ENCODE peak calls at places on chromosome 19, in ten cellular contexts. U, X, I, D, S, Y, P, V, W and T are unnamed samples.

GRCh38 chr19:36097036-36097435 is 13.9 kb upstream of the OVOL3 start:
- DNase-seq in I (no peak), Y (no peak), P (peak), X (no peak), S (peak), D (no peak), W (no peak), U (no peak), V (no peak), T (peak)

GRCh38 chr19:55232284-55232597 is 3.7 kb upstream of the TMEM86B start:
- DNase-seq in U (no peak), Y (no peak), X (no peak), V (no peak), S (no peak), D (no peak), P (no peak), W (no peak), I (no peak), T (no peak)

GRCh38 chr19:37855098-37855497 is 51.3 kb downstream of the WDR87 start:
- DNase-seq in X (no peak), Y (no peak), W (no peak), V (peak), I (peak), U (peak), P (no peak), S (peak), D (peak), T (peak)

GRCh38 chr19:40150170-40150569 is 41.1 kb upstream of the MAP3K10 start:
- DNase-seq in W (no peak), D (no peak), I (no peak), U (no peak), P (no peak), X (no peak), S (no peak), Y (no peak), V (no peak), T (no peak)

GRCh38 chr19:18865106-18865972 is 30.6 kb downstream of the CERS1 start:
- DNase-seq in Y (no peak), S (no peak), I (no peak), X (no peak), W (no peak), P (no peak), D (no peak), V (no peak), U (no peak), T (no peak)

GRCh38 chr19:49150106-49150943 is 4.9 kb downstream of the HRC start:
- DNase-seq in W (peak), P (peak), I (peak), V (peak), U (peak), D (peak), S (peak), X (peak), Y (peak), T (peak)

GRCh38 chr19:1503089-1503924 is 9.5 kb downstream of the ADAMTSL5 start:
- DNase-seq in P (peak), X (peak), D (peak), I (no peak), Y (no peak), S (no peak), U (peak), V (peak), W (no peak), T (peak)

GRCh38 chr19:55567708-55568328 is 12.8 kb downstream of the ZNF579 start:
- DNase-seq in V (no peak), S (no peak), I (no peak), D (no peak), P (no peak), X (no peak), W (no peak), Y (no peak), U (no peak), T (no peak)

GRCh38 chr19:19057317-19057716 is 6.5 kb upstream of the SLC25A42 start:
- DNase-seq in Y (no peak), V (no peak), D (peak), U (no peak), X (no peak), S (no peak), P (no peak), I (no peak), W (no peak), T (no peak)

GRCh38 chr19:18657590-18658365 is 20.9 kb downstream of the KLHL26 start:
- DNase-seq in D (peak), X (no peak), S (no peak), U (peak), P (peak), I (peak), W (peak), Y (no peak), V (peak), T (no peak)

GRCh38 chr19:3459322-3459881 is 20.9 kb downstream of the SMIM24 start:
- DNase-seq in X (no peak), Y (peak), V (peak), P (no peak), S (peak), I (peak), U (peak), D (peak), W (peak), T (no peak)

GRCh38 chr19:19526581-19527370 is 1.9 kb upstream of the YJEFN3 start:
- DNase-seq in P (no peak), U (no peak), X (peak), S (no peak), V (no peak), D (no peak), W (no peak), Y (no peak), I (no peak), T (no peak)

GRCh38 chr19:13234518-13234917 is 84.3 kb downstream of the IER2 start:
- DNase-seq in X (peak), P (peak), V (peak), I (peak), W (peak), U (no peak), S (no peak), D (peak), Y (peak), T (no peak)

GRCh38 chr19:14158276-14159023 is 22.1 kb upstream of the ASF1B start:
- DNase-seq in V (no peak), I (no peak), X (no peak), W (no peak), Y (no peak), U (no peak), D (peak), S (no peak), P (no peak), T (no peak)

GRCh38 chr19:35462476-35462953 is 14.5 kb downstream of the FFAR2 start:
- DNase-seq in V (no peak), U (no peak), S (no peak), W (no peak), I (no peak), D (no peak), P (no peak), Y (no peak), X (peak), T (no peak)

GRCh38 chr19:13840751-13841338 is 36.1 kb upstream of the NANOS3 start:
- DNase-seq in P (no peak), Y (no peak), D (no peak), I (no peak), U (no peak), S (no peak), X (no peak), W (no peak), V (no peak), T (no peak)

GRCh38 chr19:39514840-39515550 is at the start of gene SELENOV:
- DNase-seq in V (peak), U (no peak), I (no peak), D (peak), P (peak), S (no peak), W (no peak), Y (no peak), X (no peak), T (no peak)

GRCh38 chr19:49338691-49339363 is 3.6 kb downstream of the CD37 start:
- DNase-seq in X (peak), Y (peak), P (peak), S (peak), I (peak), W (peak), D (peak), V (peak), U (peak), T (no peak)

GRCh38 chr19:18057557-18057956 is 29.2 kb downstream of the IL12RB1 start:
- DNase-seq in D (peak), Y (no peak), S (no peak), P (no peak), I (peak), W (peak), U (no peak), V (no peak), X (no peak), T (peak)

DNA sequence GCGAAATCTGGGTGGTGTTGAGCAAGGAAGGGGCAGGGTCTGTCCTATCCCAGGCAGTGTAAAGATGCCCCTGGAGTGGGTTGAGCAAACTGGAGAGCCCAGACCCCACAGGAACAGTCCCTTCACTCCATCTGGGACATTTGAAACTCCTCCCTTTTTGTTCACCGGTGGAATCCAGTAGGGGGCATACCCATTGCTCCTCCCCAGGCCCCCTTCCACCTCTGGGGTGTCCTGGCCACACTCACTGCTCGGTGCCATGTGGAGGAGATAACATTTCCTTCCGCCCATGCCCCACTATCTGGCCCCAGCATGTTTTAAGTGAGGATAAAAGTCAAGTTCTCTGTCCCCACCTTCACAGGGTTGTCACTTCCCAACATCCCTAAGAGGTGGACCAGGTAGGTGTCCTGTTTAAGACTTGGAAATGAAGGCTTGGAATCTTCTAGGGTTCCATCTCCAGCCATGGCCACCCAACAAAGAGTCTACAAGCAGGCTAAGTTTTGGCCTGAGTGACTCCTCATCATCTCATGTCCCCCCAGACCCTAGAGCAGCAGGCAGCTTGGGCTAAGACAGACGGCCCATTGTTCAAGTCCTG is 9.2 kb downstream of the ZNF526 start:
- DNase-seq in I (no peak), W (no peak), U (no peak), D (no peak), Y (no peak), S (no peak), X (no peak), V (no peak), P (no peak), T (no peak)
- H3K27ac ChIP-seq in I (no peak), W (no peak), U (peak), D (no peak), Y (no peak), S (peak), X (no peak), V (no peak), P (no peak), T (no peak)

DNA sequence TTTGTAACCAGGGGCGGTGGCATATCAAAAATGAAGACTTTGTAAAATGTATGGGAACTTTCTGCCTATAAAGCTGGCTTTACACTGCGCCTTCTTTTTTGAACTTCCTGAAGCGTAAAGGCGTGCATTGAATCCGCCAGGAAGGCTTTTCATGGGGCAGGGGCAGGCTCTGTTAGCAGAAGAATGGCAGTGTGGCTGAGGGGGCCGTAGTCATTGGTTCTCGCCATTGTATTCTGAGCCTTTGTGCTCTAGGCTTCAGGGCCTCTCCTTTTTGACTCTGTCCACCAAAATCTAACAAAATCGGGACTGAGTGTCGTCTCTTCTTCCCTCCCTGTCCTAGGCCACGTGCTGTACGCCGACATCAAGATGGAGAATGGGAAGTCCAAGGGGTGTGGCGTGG is 14.1 kb downstream of the PRAM1 start:
- DNase-seq in V (no peak), I (no peak), S (no peak), W (no peak), D (no peak), X (no peak), Y (no peak), P (peak), U (no peak), T (no peak)
- H3K27ac ChIP-seq in V (peak), I (peak), S (no peak), W (no peak), D (no peak), X (no peak), Y (no peak), P (peak), U (no peak), T (peak)

GRCh38 chr19:50980203-50980602 is 3.5 kb downstream of the KLK7 start:
- DNase-seq in Y (no peak), W (no peak), I (no peak), D (no peak), U (no peak), S (no peak), P (no peak), V (peak), X (no peak), T (no peak)

GRCh38 chr19:50979758-50980157 is 4.0 kb downstream of the KLK7 start:
- DNase-seq in S (no peak), V (peak), P (no peak), Y (no peak), D (no peak), X (no peak), I (no peak), U (no peak), W (no peak), T (no peak)

GRCh38 chr19:50977626-50978025 is 6.1 kb downstream of the KLK7 start:
- DNase-seq in S (no peak), P (no peak), I (no peak), V (no peak), U (no peak), W (no peak), Y (no peak), D (no peak), X (no peak), T (no peak)

GRCh38 chr19:50981587-50982146 is 2.0 kb downstream of the KLK7 start:
- DNase-seq in U (no peak), X (no peak), S (no peak), Y (no peak), V (no peak), W (no peak), I (no peak), P (no peak), D (no peak), T (no peak)

DNA sequence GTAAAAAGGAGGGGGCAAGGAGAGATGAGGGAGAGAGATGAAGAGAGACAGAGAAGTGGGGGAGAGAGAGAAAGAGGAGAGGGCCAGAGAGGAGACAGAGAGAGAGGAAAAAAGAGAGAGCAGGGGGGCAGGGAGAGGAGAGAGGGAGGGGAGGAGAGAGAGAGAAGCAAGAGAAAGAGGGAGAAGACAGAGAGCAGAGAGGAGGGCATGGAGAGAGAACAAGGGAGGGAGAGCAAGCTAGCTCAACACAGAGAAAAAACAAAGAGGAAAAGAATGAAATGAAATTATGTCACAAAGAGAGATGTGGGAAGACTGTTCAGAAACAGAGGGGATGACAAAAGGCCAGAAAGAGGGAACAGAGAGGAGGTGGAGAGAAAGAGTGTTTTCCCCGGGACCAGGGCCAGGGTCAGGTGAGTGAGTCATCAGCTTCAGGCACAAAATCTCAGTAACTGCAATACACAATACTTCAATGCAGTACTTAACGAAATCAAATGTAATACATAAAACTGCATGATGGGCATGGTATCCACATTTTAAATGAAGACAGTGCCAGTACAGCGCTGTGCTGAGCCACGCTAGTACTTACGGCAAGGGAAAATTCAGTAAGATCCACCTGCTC is 4.8 kb downstream of the KLK7 start:
- DNase-seq in P (no peak), V (no peak), I (no peak), U (no peak), Y (no peak), W (no peak), D (no peak), X (no peak), S (no peak), T (no peak)
- H3K27ac ChIP-seq in P (no peak), V (no peak), I (no peak), U (no peak), Y (no peak), W (no peak), D (no peak), X (no peak), S (no peak), T (no peak)

GRCh38 chr19:28307460-28307859 is 905.5 kb downstream of the UQCRFS1 start:
- DNase-seq in Y (no peak), I (no peak), S (no peak), W (no peak), X (no peak), V (no peak), D (no peak), U (no peak), P (no peak), T (no peak)
- H3K27ac ChIP-seq in Y (no peak), I (no peak), S (no peak), W (no peak), X (no peak), V (no peak), D (no peak), U (no peak), P (no peak), T (no peak)

GRCh38 chr19:47266401-47266885 is 8.2 kb upstream of the INAFM1 start:
- DNase-seq in S (no peak), W (no peak), U (no peak), D (no peak), X (no peak), I (no peak), V (no peak), Y (no peak), P (no peak), T (no peak)

GRCh38 chr19:47264629-47265028 is 8.3 kb downstream of the CCDC9 start:
- DNase-seq in P (no peak), S (no peak), U (no peak), W (no peak), Y (no peak), V (no peak), D (no peak), X (no peak), I (no peak), T (no peak)

GRCh38 chr19:47268028-47268427 is 6.7 kb upstream of the INAFM1 start:
- DNase-seq in D (no peak), S (no peak), I (no peak), Y (no peak), W (no peak), V (no peak), U (no peak), X (no peak), P (no peak), T (no peak)

GRCh38 chr19:47269596-47269995 is 5.1 kb upstream of the INAFM1 start:
- DNase-seq in X (no peak), Y (no peak), W (no peak), P (no peak), D (no peak), U (no peak), I (no peak), S (no peak), V (no peak), T (no peak)

DNA sequence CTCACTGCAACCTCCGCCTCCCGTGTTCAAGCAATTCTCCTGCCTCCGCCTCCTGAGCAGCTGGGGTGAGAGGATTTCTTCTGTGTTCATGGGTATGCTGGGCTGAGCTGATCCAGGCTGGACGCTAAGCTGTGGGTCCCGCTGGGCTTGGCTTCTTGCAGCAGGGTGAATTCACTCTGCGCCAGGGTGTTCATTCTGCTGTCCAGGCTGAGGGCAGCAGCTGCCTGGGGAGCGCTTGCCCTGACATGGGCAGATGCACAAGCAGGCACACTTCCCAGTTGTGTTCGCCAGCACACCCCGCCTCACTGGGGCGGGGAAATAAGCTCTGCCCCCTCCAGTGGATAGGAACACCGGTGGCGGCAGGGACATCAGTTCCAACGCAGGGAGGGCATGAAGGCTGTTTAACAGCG is 7.3 kb upstream of the INAFM1 start:
- DNase-seq in P (no peak), I (no peak), S (no peak), X (no peak), W (no peak), U (no peak), D (no peak), Y (no peak), V (no peak), T (peak)
- H3K27ac ChIP-seq in P (no peak), I (no peak), S (no peak), X (no peak), W (no peak), U (no peak), D (no peak), Y (no peak), V (no peak), T (peak)

GRCh38 chr19:11160119-11160768 is 4.7 kb upstream of the SPC24 start:
- DNase-seq in I (no peak), D (peak), U (no peak), X (no peak), P (no peak), Y (no peak), S (no peak), W (no peak), V (no peak), T (no peak)
- H3K27ac ChIP-seq in I (peak), D (no peak), U (no peak), X (no peak), P (no peak), Y (no peak), S (no peak), W (no peak), V (no peak), T (no peak)

GRCh38 chr19:44401108-44401786 is at the start of gene ZNF285:
- DNase-seq in W (peak), X (no peak), P (peak), D (peak), V (peak), S (peak), I (peak), U (peak), Y (peak), T (no peak)
- H3K27ac ChIP-seq in W (no peak), X (no peak), P (no peak), D (no peak), V (no peak), S (peak), I (no peak), U (no peak), Y (peak), T (no peak)

DNA sequence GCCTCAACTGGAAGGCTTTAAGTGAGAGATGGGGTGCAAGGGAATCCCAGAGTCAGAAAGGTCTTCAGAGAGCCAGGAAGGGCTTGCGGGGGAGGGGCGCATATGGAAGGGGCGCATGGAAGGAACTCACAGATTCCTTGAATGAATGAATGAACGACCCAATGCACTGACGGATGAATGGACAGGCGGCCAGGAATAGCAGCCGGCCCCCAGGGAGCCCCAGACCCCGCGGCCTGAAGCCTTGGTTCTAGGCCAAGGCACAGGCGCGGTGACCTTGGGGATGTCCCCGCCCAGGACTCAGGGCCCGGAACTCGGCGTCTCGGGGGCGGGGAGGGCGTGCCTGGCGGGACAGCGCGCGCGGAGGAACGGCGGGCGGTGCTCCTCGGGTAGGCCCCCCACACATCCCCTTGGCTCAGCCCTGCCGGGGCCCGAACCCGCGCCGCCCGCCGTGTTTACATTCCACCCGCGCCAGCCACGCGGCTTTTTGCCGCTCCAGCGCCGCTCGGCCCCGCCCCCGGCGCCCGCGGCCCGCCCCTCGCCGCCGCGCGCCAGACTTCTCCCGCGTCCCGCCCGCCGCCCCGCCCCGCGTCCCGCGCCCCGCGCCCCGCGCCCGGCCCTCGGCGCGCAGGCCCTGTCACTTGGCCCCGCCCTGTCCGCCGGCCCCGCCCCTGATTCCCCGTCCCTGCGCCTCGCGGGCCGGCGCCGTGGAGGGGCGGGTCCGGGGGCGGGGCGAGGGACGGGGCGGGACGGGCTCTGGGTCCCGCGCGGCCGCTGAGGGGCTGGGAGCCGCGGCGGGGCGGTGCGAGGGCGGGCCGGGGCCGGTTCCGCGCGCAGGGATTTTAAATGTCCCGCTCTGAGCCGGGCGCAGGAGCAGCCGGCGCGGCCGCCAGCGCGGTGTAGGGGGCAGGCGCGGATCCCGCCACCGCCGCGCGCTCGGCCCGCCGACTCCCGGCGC is at the start of gene CCNE1:
- DNase-seq in W (peak), P (peak), D (peak), S (peak), I (peak), Y (peak), U (peak), V (peak), X (peak), T (peak)
- H3K27ac ChIP-seq in W (no peak), P (no peak), D (no peak), S (peak), I (peak), Y (peak), U (no peak), V (peak), X (peak), T (peak)